ENCODE peak calls at places on chromosomes 13 and 19, in four cellular contexts. One of them, this sample, is unnamed.

GRCh38 chr19:16285769-16286564 is 38.7 kb upstream of the KLF2 start:
- DNase-seq in SK-N-SH: no peak
- DNase-seq in K562: no peak
- DNase-seq in HepG2: no peak
- DNase-seq in this sample: no peak

GRCh38 chr13:95154441-95154886 is 146.8 kb downstream of the ABCC4 start:
- DNase-seq in SK-N-SH: no peak
- DNase-seq in K562: no peak
- DNase-seq in HepG2: no peak
- DNase-seq in this sample: no peak

GRCh38 chr19:33402421-33403220 is 29.1 kb downstream of the CEBPG start:
- DNase-seq in SK-N-SH: peak; percentile 58
- DNase-seq in HepG2: no peak
- DNase-seq in K562: no peak
- DNase-seq in this sample: no peak

GRCh38 chr19:28409859-28410258 is 803.1 kb downstream of the UQCRFS1 start:
- DNase-seq in K562: no peak
- DNase-seq in SK-N-SH: no peak
- DNase-seq in HepG2: no peak
- DNase-seq in this sample: no peak

GRCh38 chr19:29014857-29015436 is 198.0 kb downstream of the UQCRFS1 start:
- DNase-seq in SK-N-SH: no peak
- DNase-seq in HepG2: no peak
- DNase-seq in K562: no peak
- DNase-seq in this sample: no peak

GRCh38 chr13:44759222-44759721 is 183.1 kb upstream of the TSC22D1 start:
- DNase-seq in K562: no peak
- DNase-seq in SK-N-SH: no peak
- DNase-seq in HepG2: no peak
- DNase-seq in this sample: no peak

GRCh38 chr19:47619763-47620162 is 10.8 kb downstream of the BICRA start:
- DNase-seq in K562: peak; percentile 35
- DNase-seq in SK-N-SH: no peak
- DNase-seq in HepG2: peak; percentile 58
- DNase-seq in this sample: no peak

GRCh38 chr13:27131906-27132305 is 39.7 kb downstream of the USP12 start:
- DNase-seq in SK-N-SH: no peak
- DNase-seq in HepG2: no peak
- DNase-seq in K562: no peak
- DNase-seq in this sample: no peak

GRCh38 chr13:78428646-78429045 is 174.7 kb downstream of the POU4F1 start:
- DNase-seq in HepG2: no peak
- DNase-seq in K562: no peak
- DNase-seq in SK-N-SH: no peak
- DNase-seq in this sample: no peak

GRCh38 chr19:609001-609340 is 19.3 kb downstream of the HCN2 start:
- DNase-seq in HepG2: no peak
- DNase-seq in K562: no peak
- DNase-seq in SK-N-SH: peak; percentile 89
- DNase-seq in this sample: no peak

GRCh38 chr13:39415003-39415402 is 188.0 kb downstream of the LHFPL6 start:
- DNase-seq in HepG2: peak; percentile 1
- DNase-seq in SK-N-SH: no peak
- DNase-seq in K562: no peak
- DNase-seq in this sample: no peak

GRCh38 chr19:45693168-45693788 is 812 bp downstream of the QPCTL start:
- DNase-seq in SK-N-SH: peak; percentile 85
- DNase-seq in K562: peak; percentile 80
- DNase-seq in HepG2: peak; percentile 64
- DNase-seq in this sample: no peak

GRCh38 chr13:24228852-24229458 is 68.4 kb downstream of the SPATA13 start:
- DNase-seq in K562: peak; percentile 24
- DNase-seq in HepG2: peak; percentile 65
- DNase-seq in SK-N-SH: peak; percentile 53
- DNase-seq in this sample: no peak

GRCh38 chr13:26993780-26994179 is 177.8 kb downstream of the USP12 start:
- DNase-seq in K562: no peak
- DNase-seq in HepG2: no peak
- DNase-seq in SK-N-SH: no peak
- DNase-seq in this sample: no peak

GRCh38 chr19:10454267-10454666 is 33.9 kb downstream of the PDE4A start:
- DNase-seq in HepG2: no peak
- DNase-seq in K562: peak; percentile 50
- DNase-seq in SK-N-SH: peak; percentile 86
- DNase-seq in this sample: no peak

GRCh38 chr19:38686530-38686888 is 39.1 kb downstream of the ACTN4 start:
- DNase-seq in K562: no peak
- DNase-seq in SK-N-SH: no peak
- DNase-seq in HepG2: no peak
- DNase-seq in this sample: peak; percentile 53

GRCh38 chr13:63605962-63606361 is 2190.3 kb upstream of the PCDH20 start:
- DNase-seq in K562: no peak
- DNase-seq in HepG2: no peak
- DNase-seq in SK-N-SH: no peak
- DNase-seq in this sample: no peak

GRCh38 chr19:21838646-21839045 is 2.7 kb upstream of the ZNF43 start:
- DNase-seq in SK-N-SH: no peak
- DNase-seq in K562: no peak
- DNase-seq in HepG2: no peak
- DNase-seq in this sample: no peak

GRCh38 chr13:90605690-90606089 is 741.8 kb upstream of the MIR17HG start:
- DNase-seq in K562: no peak
- DNase-seq in SK-N-SH: no peak
- DNase-seq in HepG2: no peak
- DNase-seq in this sample: no peak

GRCh38 chr13:66506031-66506777 is 723.9 kb downstream of the PCDH9 start:
- DNase-seq in SK-N-SH: no peak
- DNase-seq in HepG2: no peak
- DNase-seq in K562: no peak
- DNase-seq in this sample: no peak

GRCh38 chr13:114005206-114005720 is 31.4 kb upstream of the C13orf46 start:
- DNase-seq in SK-N-SH: no peak
- DNase-seq in K562: peak; percentile 12
- DNase-seq in HepG2: no peak
- DNase-seq in this sample: no peak

GRCh38 chr19:46976845-46977320 is 42.8 kb upstream of the NPAS1 start:
- DNase-seq in HepG2: no peak
- DNase-seq in SK-N-SH: peak; percentile 57
- DNase-seq in K562: peak; percentile 74
- DNase-seq in this sample: no peak

GRCh38 chr13:60134376-60134775 is 29.4 kb downstream of the DIAPH3 start:
- DNase-seq in HepG2: no peak
- DNase-seq in SK-N-SH: no peak
- DNase-seq in K562: no peak
- DNase-seq in this sample: no peak

GRCh38 chr13:50483416-50483815 is 360.1 kb downstream of the DLEU7 start:
- DNase-seq in K562: no peak
- DNase-seq in SK-N-SH: no peak
- DNase-seq in HepG2: no peak
- DNase-seq in this sample: no peak

GRCh38 chr13:78152415-78152814 is 233.8 kb upstream of the EDNRB start:
- DNase-seq in K562: no peak
- DNase-seq in SK-N-SH: no peak
- DNase-seq in HepG2: no peak
- DNase-seq in this sample: peak; percentile 0

GRCh38 chr13:41802033-41802683 is 158.8 kb downstream of the VWA8 start:
- DNase-seq in HepG2: no peak
- DNase-seq in K562: no peak
- DNase-seq in SK-N-SH: no peak
- DNase-seq in this sample: no peak

GRCh38 chr19:38742906-38743305 is 1.4 kb downstream of the CAPN12 start:
- DNase-seq in K562: no peak
- DNase-seq in HepG2: no peak
- DNase-seq in SK-N-SH: peak; percentile 22
- DNase-seq in this sample: no peak

GRCh38 chr19:14072535-14073231 is at the start of gene MISP3:
- DNase-seq in SK-N-SH: peak; percentile 46
- DNase-seq in K562: no peak
- DNase-seq in HepG2: no peak
- DNase-seq in this sample: no peak

GRCh38 chr19:6617374-6617773 is 26.4 kb upstream of the CD70 start:
- DNase-seq in SK-N-SH: no peak
- DNase-seq in HepG2: no peak
- DNase-seq in K562: no peak
- DNase-seq in this sample: no peak

GRCh38 chr13:36251528-36251927 is 37.2 kb upstream of the SOHLH2 start:
- DNase-seq in HepG2: no peak
- DNase-seq in K562: peak; percentile 4
- DNase-seq in SK-N-SH: no peak
- DNase-seq in this sample: no peak

GRCh38 chr13:114140909-114141255 is 8.5 kb upstream of the RASA3 start:
- DNase-seq in K562: no peak
- DNase-seq in SK-N-SH: no peak
- DNase-seq in HepG2: no peak
- DNase-seq in this sample: no peak

GRCh38 chr19:57363734-57364181 is 407 bp downstream of the TRAPPC2B start:
- DNase-seq in SK-N-SH: no peak
- DNase-seq in K562: no peak
- DNase-seq in HepG2: peak; percentile 16
- DNase-seq in this sample: no peak

GRCh38 chr13:32261567-32261966 is 53.6 kb downstream of the ZAR1L start:
- DNase-seq in HepG2: no peak
- DNase-seq in K562: peak; percentile 67
- DNase-seq in SK-N-SH: peak; percentile 25
- DNase-seq in this sample: no peak

GRCh38 chr19:13016245-13016627 is 21.0 kb downstream of the NFIX start:
- DNase-seq in K562: no peak
- DNase-seq in SK-N-SH: no peak
- DNase-seq in HepG2: no peak
- DNase-seq in this sample: no peak
- TF ChIP-seq MXI1 in K562: no peak
- TF ChIP-seq MXI1 in SK-N-SH: no peak
- TF ChIP-seq MXI1 in HepG2: no peak
- TF ChIP-seq MXI1 in this sample: no peak

GRCh38 chr13:98528663-98529064 is 48.2 kb downstream of the STK24 start:
- DNase-seq in SK-N-SH: no peak
- DNase-seq in HepG2: no peak
- DNase-seq in K562: no peak
- DNase-seq in this sample: no peak
- TF ChIP-seq YY1 in SK-N-SH: no peak
- TF ChIP-seq YY1 in HepG2: no peak
- TF ChIP-seq YY1 in K562: no peak
- TF ChIP-seq YY1 in this sample: no peak

GRCh38 chr13:46352810-46353209 is 34.2 kb downstream of the RUBCNL start:
- DNase-seq in SK-N-SH: no peak
- DNase-seq in K562: no peak
- DNase-seq in HepG2: no peak
- DNase-seq in this sample: no peak

GRCh38 chr13:46355906-46356305 is 31.1 kb downstream of the RUBCNL start:
- DNase-seq in SK-N-SH: no peak
- DNase-seq in HepG2: no peak
- DNase-seq in K562: no peak
- DNase-seq in this sample: no peak

GRCh38 chr13:46355088-46355468 is 32.0 kb downstream of the RUBCNL start:
- DNase-seq in K562: no peak
- DNase-seq in SK-N-SH: no peak
- DNase-seq in HepG2: no peak
- DNase-seq in this sample: no peak

GRCh38 chr13:46350003-46350402 is 37.0 kb downstream of the RUBCNL start:
- DNase-seq in HepG2: no peak
- DNase-seq in SK-N-SH: no peak
- DNase-seq in K562: no peak
- DNase-seq in this sample: no peak

DNA sequence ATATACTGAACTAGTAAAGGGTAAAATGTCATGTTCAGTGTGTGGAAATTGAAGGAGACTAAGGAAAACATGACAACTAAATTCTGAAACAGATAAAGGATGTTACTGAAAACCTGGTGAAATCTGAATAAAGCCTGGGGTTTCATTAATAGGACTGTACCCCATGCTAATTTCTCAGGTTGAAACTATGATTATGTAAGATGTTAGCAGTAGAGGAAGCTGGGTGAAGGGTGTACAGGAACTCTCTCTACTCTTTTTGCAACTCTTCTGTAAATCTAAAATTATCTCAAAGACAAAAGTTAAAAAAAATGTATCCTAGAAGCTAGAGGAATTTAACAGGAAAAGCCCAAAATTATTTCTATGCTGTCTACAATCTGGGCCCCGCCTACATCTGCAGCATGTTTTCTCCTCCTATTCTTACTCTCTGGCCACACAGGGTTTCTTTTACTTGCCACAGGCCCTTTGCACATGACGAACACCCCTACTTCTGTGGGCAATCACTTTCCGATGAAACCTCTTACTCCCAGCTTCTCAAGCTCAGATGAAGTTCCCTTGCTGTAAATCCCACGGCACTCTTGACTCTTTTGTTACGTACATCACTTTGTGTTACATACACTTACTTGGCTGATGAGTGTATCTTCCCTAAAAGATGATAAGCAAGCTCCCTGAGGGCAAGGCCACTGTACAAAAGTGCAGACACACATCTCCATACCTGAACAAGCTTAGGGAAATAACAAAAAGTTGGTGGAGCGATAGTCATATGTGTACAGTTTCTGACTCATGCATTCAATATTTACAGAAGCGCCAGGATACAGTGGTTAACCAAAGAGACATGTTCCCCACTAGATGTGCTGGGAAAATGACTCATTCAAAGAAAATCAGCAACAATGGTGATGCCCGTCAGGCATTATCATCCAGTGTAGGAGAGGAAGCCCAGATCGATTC is 32.6 kb downstream of the RUBCNL start:
- DNase-seq in K562: no peak
- DNase-seq in SK-N-SH: no peak
- DNase-seq in HepG2: peak; percentile 68
- DNase-seq in this sample: peak; percentile 53
- TF ChIP-seq MXI1 in K562: no peak
- TF ChIP-seq MXI1 in SK-N-SH: no peak
- TF ChIP-seq MXI1 in HepG2: no peak
- TF ChIP-seq MXI1 in this sample: no peak

DNA sequence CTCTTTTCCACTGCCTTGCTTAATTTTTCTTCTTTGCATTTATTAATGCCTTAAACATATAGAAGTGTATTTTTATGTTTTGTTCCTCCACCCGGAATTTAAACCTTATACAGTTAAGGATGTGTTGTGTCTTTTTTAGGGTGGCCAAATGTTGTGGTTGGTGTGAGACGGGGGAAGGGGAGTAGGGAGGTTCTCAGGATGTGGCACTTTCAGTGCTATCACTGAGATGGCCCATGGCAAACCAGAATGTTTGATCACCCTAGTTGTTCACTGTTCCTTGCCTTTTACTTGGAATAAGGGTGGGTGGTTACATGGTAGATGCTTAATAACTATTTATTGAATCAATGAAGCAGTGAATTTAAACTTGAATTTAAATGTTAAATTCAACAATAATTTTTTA is 216.0 kb upstream of the SLITRK1 start:
- DNase-seq in K562: no peak
- DNase-seq in SK-N-SH: no peak
- DNase-seq in HepG2: no peak
- DNase-seq in this sample: no peak
- TF ChIP-seq YY1 in K562: no peak
- TF ChIP-seq YY1 in SK-N-SH: no peak
- TF ChIP-seq YY1 in HepG2: no peak
- TF ChIP-seq YY1 in this sample: no peak